ENCODE peak calls at places on chromosomes 3 and 15, in ten cellular contexts. K is activated CD8-positive, alpha-beta memory T cell treated with anti-CD3 and anti-CD28 coated beads, Interleukin-2, amount 50 U/mL, for 4 hours; C is NCI-H2081; O is activated T-cell treated with anti-CD3 and anti-CD28 coated beads for 1 hour; G is uterus; J is GM23248; W is NCI-H1417; M is fibroblast of pulmonary artery; T is NCI-H1694 treated with DMSO at 0.1 percent for 48 hours; F is amniotic stem cell. X is an unnamed sample.

GRCh38 chr15:89888214-89888804 is 5.5 kb downstream of the AP3S2 start:
- DNase-seq in W (peak; percentile 26), C (no peak), G (no peak), T (no peak), K (no peak), M (peak; percentile 78), J (peak; percentile 84), F (peak; percentile 55), O (no peak), X (no peak)

GRCh38 chr15:49282366-49282765 is 112.3 kb downstream of the GALK2 start:
- DNase-seq in W (no peak), M (peak; percentile 71), G (no peak), J (peak; percentile 75), O (no peak), F (peak; percentile 12), T (no peak), C (no peak), K (no peak), X (no peak)

GRCh38 chr3:123337226-123337625 is 111.7 kb downstream of the ADCY5 start:
- DNase-seq in T (no peak), G (no peak), K (no peak), J (no peak), M (no peak), W (no peak), C (no peak), F (no peak), O (no peak), X (no peak)

GRCh38 chr15:96551722-96552121 is 221.2 kb downstream of the NR2F2 start:
- DNase-seq in K (no peak), F (no peak), T (no peak), J (no peak), M (no peak), C (no peak), G (no peak), O (no peak), W (no peak), X (no peak)

GRCh38 chr3:181696641-181697230 is 15.0 kb upstream of the SOX2 start:
- DNase-seq in G (no peak), O (no peak), F (no peak), T (no peak), C (no peak), K (no peak), J (no peak), W (no peak), M (no peak), X (no peak)

GRCh38 chr3:127289646-127290575 is 2.1 kb upstream of the PRR20G start:
- DNase-seq in T (no peak), C (no peak), K (no peak), W (peak; percentile 22), O (no peak), G (no peak), F (no peak), M (no peak), J (peak; percentile 4), X (no peak)

GRCh38 chr3:193593666-193594025 is 638 bp downstream of the OPA1 start:
- DNase-seq in C (no peak), O (no peak), F (peak; percentile 20), G (no peak), K (peak; percentile 30), M (peak; percentile 27), J (peak; percentile 69), W (peak; percentile 75), T (peak; percentile 5), X (no peak)

GRCh38 chr3:70822777-70823176 is 510.3 kb upstream of the MDFIC2 start:
- DNase-seq in G (no peak), F (no peak), M (no peak), O (no peak), J (no peak), K (no peak), C (no peak), T (peak; percentile 59), W (peak; percentile 84), X (no peak)

GRCh38 chr3:62873672-62874397 is 1.4 kb downstream of the CADPS start:
- DNase-seq in T (peak; percentile 23), C (peak; percentile 61), O (no peak), J (peak; percentile 75), F (no peak), K (no peak), M (no peak), W (peak; percentile 91), G (no peak), X (peak; percentile 68)

GRCh38 chr3:146177072-146177936 is 16.3 kb upstream of the PLOD2 start:
- DNase-seq in T (no peak), K (no peak), G (peak; percentile 51), C (no peak), W (no peak), F (no peak), J (peak; percentile 19), O (no peak), M (no peak), X (no peak)

GRCh38 chr3:170057550-170057949 is 19.8 kb downstream of the GPR160 start:
- DNase-seq in T (no peak), G (no peak), K (no peak), J (no peak), W (no peak), C (no peak), F (no peak), M (no peak), O (no peak), X (no peak)

GRCh38 chr15:88131937-88132336 is 124.6 kb downstream of the NTRK3 start:
- DNase-seq in M (no peak), G (no peak), W (no peak), F (no peak), T (no peak), C (no peak), K (no peak), J (no peak), O (no peak), X (no peak)

GRCh38 chr3:167843886-167844285 is 108.4 kb downstream of the SERPINI1 start:
- DNase-seq in W (no peak), O (no peak), K (no peak), F (no peak), J (no peak), T (no peak), C (no peak), G (no peak), M (no peak), X (no peak)

GRCh38 chr3:156449712-156450574 is 105.0 kb downstream of the SSR3 start:
- DNase-seq in G (no peak), K (no peak), W (peak; percentile 69), C (peak; percentile 41), F (no peak), T (peak; percentile 19), O (no peak), M (peak; percentile 62), J (peak; percentile 61), X (no peak)

GRCh38 chr3:49523756-49524747 is 30.2 kb upstream of the BSN start:
- DNase-seq in J (no peak), M (no peak), K (no peak), W (no peak), T (no peak), O (no peak), F (no peak), G (no peak), C (no peak), X (no peak)

GRCh38 chr15:44300567-44300966 is 12.0 kb downstream of the GOLM2 start:
- DNase-seq in O (no peak), M (no peak), K (no peak), T (no peak), W (no peak), C (no peak), F (no peak), J (no peak), G (no peak), X (no peak)

GRCh38 chr3:52217409-52217805 is 8.0 kb downstream of the TLR9 start:
- DNase-seq in M (no peak), F (no peak), O (no peak), C (no peak), T (no peak), K (no peak), G (no peak), W (no peak), J (no peak), X (no peak)

GRCh38 chr15:100713163-100713867 is 110.9 kb downstream of the ASB7 start:
- DNase-seq in F (no peak), K (no peak), J (peak; percentile 71), G (peak; percentile 15), M (peak; percentile 90), C (no peak), W (no peak), T (no peak), O (no peak), X (no peak)

GRCh38 chr3:7074217-7074616 is 213.3 kb downstream of the GRM7 start:
- DNase-seq in K (no peak), C (no peak), M (no peak), J (no peak), G (no peak), F (no peak), O (no peak), T (no peak), W (peak; percentile 5), X (no peak)

GRCh38 chr3:168002786-168003368 is 92.8 kb downstream of the GOLIM4 start:
- DNase-seq in M (peak; percentile 76), F (no peak), G (peak; percentile 17), J (peak; percentile 24), W (peak; percentile 36), O (no peak), K (no peak), T (no peak), C (no peak), X (no peak)

GRCh38 chr15:78360426-78360825 is 20.3 kb downstream of the CRABP1 start:
- DNase-seq in O (no peak), K (no peak), M (no peak), J (no peak), G (no peak), F (no peak), T (no peak), W (no peak), C (no peak), X (no peak)

GRCh38 chr15:31434418-31435255 is 108.0 kb downstream of the KLF13 start:
- DNase-seq in C (no peak), M (peak; percentile 92), T (no peak), W (no peak), G (no peak), O (peak; percentile 76), J (peak; percentile 98), F (peak; percentile 74), K (peak; percentile 81), X (peak; percentile 87)

GRCh38 chr3:7025581-7026300 is 164.8 kb downstream of the GRM7 start:
- DNase-seq in M (no peak), F (no peak), J (no peak), W (no peak), C (no peak), G (no peak), T (no peak), K (no peak), O (no peak), X (no peak)

GRCh38 chr3:43255675-43256074 is 30.7 kb upstream of the SNRK start:
- DNase-seq in M (no peak), G (no peak), T (no peak), F (no peak), C (no peak), O (no peak), J (no peak), W (no peak), K (no peak), X (no peak)

GRCh38 chr15:90885432-90886290 is 1.4 kb downstream of the FES start:
- DNase-seq in M (peak; percentile 70), W (peak; percentile 78), O (peak; percentile 80), K (peak; percentile 82), F (peak; percentile 19), C (peak; percentile 51), J (peak; percentile 68), G (peak; percentile 81), T (no peak), X (peak; percentile 90)

GRCh38 chr3:150348500-150348899 is 59.6 kb upstream of the TSC22D2 start:
- DNase-seq in O (no peak), K (no peak), J (peak; percentile 95), G (no peak), T (no peak), M (peak; percentile 87), F (peak; percentile 63), W (no peak), C (no peak), X (no peak)

GRCh38 chr15:99455796-99456160 is 110.0 kb upstream of the MEF2A start:
- DNase-seq in G (no peak), K (no peak), T (no peak), F (no peak), C (no peak), O (no peak), M (no peak), W (no peak), J (no peak), X (no peak)

GRCh38 chr3:183239046-183239445 is 14.0 kb upstream of the B3GNT5 start:
- DNase-seq in J (no peak), K (no peak), M (no peak), G (no peak), W (no peak), C (no peak), O (no peak), F (no peak), T (no peak), X (no peak)

X was measured in Right ventricle myocardium inferior.